ENCODE peak calls at places on chromosomes 16 and 17, in five cellular contexts. O is transverse colon, P is AG09319, K is brain microvascular endothelial cell, F is NCI-H1105 treated with DMSO at 0.1 percent for 48 hours. T is an unnamed sample.

GRCh38 chr17:4988168-4988567 is 693 bp upstream of the CAMTA2 start:
- DNase-seq in O (no peak), P (no peak), K (no peak), F (no peak), T (no peak)

GRCh38 chr17:48928876-48929811 is 15.5 kb downstream of the SNF8 start:
- DNase-seq in O (no peak), P (no peak), K (no peak), F (no peak), T (no peak)

GRCh38 chr16:64907844-64908243 is 214.0 kb downstream of the CDH11 start:
- DNase-seq in O (no peak), P (no peak), K (peak), F (no peak), T (no peak)

GRCh38 chr16:73848993-73849392 is 447.6 kb upstream of the PSMD7 start:
- DNase-seq in O (peak), P (no peak), K (no peak), F (no peak), T (peak)

GRCh38 chr16:27550582-27550920 is 607 bp downstream of the KATNIP start:
- DNase-seq in O (no peak), P (no peak), K (no peak), F (no peak), T (peak)

GRCh38 chr17:82689077-82689476 is 9.4 kb downstream of the RAB40B start:
- DNase-seq in O (no peak), P (no peak), K (no peak), F (no peak), T (no peak)

GRCh38 chr17:71472809-71473789 is 647.7 kb upstream of the SOX9 start:
- DNase-seq in O (no peak), P (peak), K (peak), F (peak), T (peak)

GRCh38 chr17:68182940-68183551 is 64.8 kb upstream of the AMZ2 start:
- DNase-seq in O (peak), P (no peak), K (no peak), F (no peak), T (peak)

GRCh38 chr17:489758-490329 is 137.2 kb upstream of the RPH3AL start:
- DNase-seq in O (peak), P (no peak), K (no peak), F (no peak), T (peak)

GRCh38 chr16:17359778-17360177 is 111.0 kb downstream of the XYLT1 start:
- DNase-seq in O (no peak), P (no peak), K (no peak), F (peak), T (no peak)

GRCh38 chr17:76493505-76494167 is 7.6 kb downstream of the RHBDF2 start:
- DNase-seq in O (peak), P (no peak), K (no peak), F (no peak), T (peak)

GRCh38 chr17:7173687-7174602 is 5.2 kb downstream of the ASGR1 start:
- DNase-seq in O (peak), P (no peak), K (no peak), F (no peak), T (peak)

GRCh38 chr16:22314661-22315626 is 17.7 kb downstream of the POLR3E start:
- DNase-seq in O (no peak), P (no peak), K (no peak), F (no peak), T (no peak)

GRCh38 chr16:28623172-28623711 is 13.4 kb upstream of the SULT1A1 start:
- DNase-seq in O (peak), P (no peak), K (no peak), F (peak), T (peak)

GRCh38 chr17:78514521-78514920 is 62.7 kb downstream of the DNAH17 start:
- DNase-seq in O (no peak), P (no peak), K (no peak), F (no peak), T (no peak)

GRCh38 chr17:29155235-29155965 is 24.8 kb downstream of the MYO18A start:
- DNase-seq in O (peak), P (no peak), K (no peak), F (no peak), T (peak)

GRCh38 chr16:49651980-49652379 is 203.9 kb downstream of the ZNF423 start:
- DNase-seq in O (no peak), P (no peak), K (no peak), F (no peak), T (no peak)

GRCh38 chr16:11462036-11462435 is 116.8 kb downstream of the RMI2 start:
- DNase-seq in O (no peak), P (no peak), K (no peak), F (no peak), T (no peak)

GRCh38 chr16:17431012-17431411 is 39.7 kb downstream of the XYLT1 start:
- DNase-seq in O (no peak), P (no peak), K (no peak), F (no peak), T (no peak)

GRCh38 chr17:55722742-55723487 is at the start of gene TMEM100:
- DNase-seq in O (no peak), P (peak), K (peak), F (no peak), T (peak)

GRCh38 chr17:7951143-7951792 is 19.3 kb downstream of the CNTROB start:
- DNase-seq in O (no peak), P (no peak), K (no peak), F (no peak), T (no peak)

GRCh38 chr16:778447-778846 is 9.7 kb downstream of the RPUSD1 start:
- DNase-seq in O (no peak), P (no peak), K (no peak), F (no peak), T (no peak)

GRCh38 chr16:50167603-50168002 is 14.5 kb downstream of the TENT4B start:
- DNase-seq in O (no peak), P (no peak), K (no peak), F (no peak), T (no peak)

GRCh38 chr16:1331712-1332617 is 1.5 kb upstream of the BAIAP3 start:
- DNase-seq in O (peak), P (peak), K (peak), F (peak), T (peak)

GRCh38 chr16:35631261-35631945 is 2172.0 kb downstream of the TP53TG3F start:
- DNase-seq in O (no peak), P (no peak), K (no peak), F (no peak), T (no peak)

GRCh38 chr17:81328489-81328888 is 33.4 kb upstream of the SLC38A10 start:
- DNase-seq in O (no peak), P (no peak), K (no peak), F (no peak), T (no peak)

GRCh38 chr17:48374650-48375230 is 55.3 kb downstream of the SKAP1 start:
- DNase-seq in O (peak), P (no peak), K (no peak), F (no peak), T (peak)

GRCh38 chr16:20650400-20651159 is 46.9 kb downstream of the ACSM1 start:
- DNase-seq in O (no peak), P (no peak), K (no peak), F (no peak), T (no peak)

GRCh38 chr17:75679706-75680201 is 12.6 kb downstream of the SAP30BP start:
- DNase-seq in O (peak), P (no peak), K (no peak), F (no peak), T (peak)

GRCh38 chr17:1626333-1626732 is 2.3 kb downstream of the SLC43A2 start:
- DNase-seq in O (no peak), P (no peak), K (no peak), F (no peak), T (peak)

GRCh38 chr16:50286681-50287080 is 20.3 kb downstream of the ADCY7 start:
- DNase-seq in O (no peak), P (no peak), K (no peak), F (no peak), T (no peak)

GRCh38 chr16:10835281-10835931 is 16.8 kb upstream of the TVP23A start:
- DNase-seq in O (no peak), P (no peak), K (no peak), F (no peak), T (no peak)